ENCODE peak calls at places on chromosomes 2 and 18, in eight cellular contexts. One of them, this sample, is unnamed.
A peak's percentile ranks its signal among the peaks of the same experiment; 100 is the strongest.

GRCh38 chr2:169362346-169363026 is at the start of gene LRP2:
- DNase-seq in H1: no peak
- DNase-seq in mammary epithelial cell: peak; percentile 2
- DNase-seq in fibroblast of lung: no peak
- DNase-seq in DND-41: no peak
- DNase-seq in astrocyte: no peak
- DNase-seq in NT2/D1: no peak
- DNase-seq in neuronal stem cell: peak; percentile 50
- DNase-seq in this sample: peak; percentile 43

GRCh38 chr2:217166241-217166640 is 306.4 kb upstream of the TNP1 start:
- DNase-seq in H1: no peak
- DNase-seq in mammary epithelial cell: peak; percentile 27
- DNase-seq in fibroblast of lung: peak; percentile 57
- DNase-seq in DND-41: no peak
- DNase-seq in astrocyte: peak; percentile 46
- DNase-seq in NT2/D1: peak; percentile 42
- DNase-seq in neuronal stem cell: peak; percentile 42
- DNase-seq in this sample: no peak

GRCh38 chr2:205816268-205816667 is 134.0 kb downstream of the NRP2 start:
- DNase-seq in H1: no peak
- DNase-seq in mammary epithelial cell: no peak
- DNase-seq in fibroblast of lung: no peak
- DNase-seq in DND-41: no peak
- DNase-seq in astrocyte: no peak
- DNase-seq in NT2/D1: no peak
- DNase-seq in neuronal stem cell: no peak
- DNase-seq in this sample: no peak

GRCh38 chr2:152171733-152172132 is 3.8 kb downstream of the STAM2 start:
- DNase-seq in H1: no peak
- DNase-seq in mammary epithelial cell: peak; percentile 56
- DNase-seq in fibroblast of lung: peak; percentile 54
- DNase-seq in DND-41: no peak
- DNase-seq in astrocyte: peak; percentile 40
- DNase-seq in NT2/D1: no peak
- DNase-seq in neuronal stem cell: no peak
- DNase-seq in this sample: no peak

GRCh38 chr2:69291004-69291650 is 95.9 kb downstream of the GFPT1 start:
- DNase-seq in H1: no peak
- DNase-seq in mammary epithelial cell: no peak
- DNase-seq in fibroblast of lung: peak; percentile 89
- DNase-seq in DND-41: no peak
- DNase-seq in astrocyte: peak; percentile 86
- DNase-seq in NT2/D1: no peak
- DNase-seq in neuronal stem cell: no peak
- DNase-seq in this sample: no peak

GRCh38 chr2:68290825-68291224 is 28.9 kb downstream of the CNRIP1 start:
- DNase-seq in H1: no peak
- DNase-seq in mammary epithelial cell: no peak
- DNase-seq in fibroblast of lung: no peak
- DNase-seq in DND-41: no peak
- DNase-seq in astrocyte: no peak
- DNase-seq in NT2/D1: no peak
- DNase-seq in neuronal stem cell: no peak
- DNase-seq in this sample: no peak

GRCh38 chr2:227805578-227805977 is 8.1 kb upstream of the CCL20 start:
- DNase-seq in H1: no peak
- DNase-seq in mammary epithelial cell: no peak
- DNase-seq in fibroblast of lung: peak; percentile 30
- DNase-seq in DND-41: no peak
- DNase-seq in astrocyte: peak; percentile 14
- DNase-seq in NT2/D1: no peak
- DNase-seq in neuronal stem cell: no peak
- DNase-seq in this sample: peak; percentile 12

GRCh38 chr2:106956416-106956815 is 70.4 kb upstream of the ST6GAL2 start:
- DNase-seq in H1: no peak
- DNase-seq in mammary epithelial cell: no peak
- DNase-seq in fibroblast of lung: peak; percentile 61
- DNase-seq in DND-41: no peak
- DNase-seq in astrocyte: peak; percentile 42
- DNase-seq in NT2/D1: no peak
- DNase-seq in neuronal stem cell: no peak
- DNase-seq in this sample: no peak

GRCh38 chr18:62610509-62611394 is 87.9 kb downstream of the ZCCHC2 start:
- DNase-seq in H1: no peak
- DNase-seq in mammary epithelial cell: no peak
- DNase-seq in fibroblast of lung: no peak
- DNase-seq in DND-41: no peak
- DNase-seq in astrocyte: no peak
- DNase-seq in NT2/D1: no peak
- DNase-seq in neuronal stem cell: peak; percentile 63
- DNase-seq in this sample: no peak

GRCh38 chr2:236946871-236947270 is 138.8 kb upstream of the COPS8 start:
- DNase-seq in H1: no peak
- DNase-seq in mammary epithelial cell: no peak
- DNase-seq in fibroblast of lung: no peak
- DNase-seq in DND-41: no peak
- DNase-seq in astrocyte: peak; percentile 12
- DNase-seq in NT2/D1: no peak
- DNase-seq in neuronal stem cell: no peak
- DNase-seq in this sample: no peak

GRCh38 chr2:113965644-113966043 is 75.8 kb downstream of the ACTR3 start:
- DNase-seq in H1: no peak
- DNase-seq in mammary epithelial cell: peak; percentile 27
- DNase-seq in fibroblast of lung: peak; percentile 39
- DNase-seq in DND-41: peak; percentile 49
- DNase-seq in astrocyte: peak; percentile 23
- DNase-seq in NT2/D1: peak; percentile 54
- DNase-seq in neuronal stem cell: peak; percentile 14
- DNase-seq in this sample: no peak

GRCh38 chr18:5824370-5824984 is 70.8 kb downstream of the TMEM200C start:
- DNase-seq in H1: no peak
- DNase-seq in mammary epithelial cell: no peak
- DNase-seq in fibroblast of lung: no peak
- DNase-seq in DND-41: no peak
- DNase-seq in astrocyte: no peak
- DNase-seq in NT2/D1: no peak
- DNase-seq in neuronal stem cell: no peak
- DNase-seq in this sample: no peak

GRCh38 chr2:147275943-147276342 is 568.9 kb upstream of the ACVR2A start:
- DNase-seq in H1: peak; percentile 5
- DNase-seq in mammary epithelial cell: no peak
- DNase-seq in fibroblast of lung: no peak
- DNase-seq in DND-41: no peak
- DNase-seq in astrocyte: no peak
- DNase-seq in NT2/D1: peak; percentile 6
- DNase-seq in neuronal stem cell: no peak
- DNase-seq in this sample: no peak

GRCh38 chr2:24908316-24908937 is 11.6 kb downstream of the ADCY3 start:
- DNase-seq in H1: no peak
- DNase-seq in mammary epithelial cell: no peak
- DNase-seq in fibroblast of lung: no peak
- DNase-seq in DND-41: no peak
- DNase-seq in astrocyte: no peak
- DNase-seq in NT2/D1: no peak
- DNase-seq in neuronal stem cell: no peak
- DNase-seq in this sample: no peak

DNA sequence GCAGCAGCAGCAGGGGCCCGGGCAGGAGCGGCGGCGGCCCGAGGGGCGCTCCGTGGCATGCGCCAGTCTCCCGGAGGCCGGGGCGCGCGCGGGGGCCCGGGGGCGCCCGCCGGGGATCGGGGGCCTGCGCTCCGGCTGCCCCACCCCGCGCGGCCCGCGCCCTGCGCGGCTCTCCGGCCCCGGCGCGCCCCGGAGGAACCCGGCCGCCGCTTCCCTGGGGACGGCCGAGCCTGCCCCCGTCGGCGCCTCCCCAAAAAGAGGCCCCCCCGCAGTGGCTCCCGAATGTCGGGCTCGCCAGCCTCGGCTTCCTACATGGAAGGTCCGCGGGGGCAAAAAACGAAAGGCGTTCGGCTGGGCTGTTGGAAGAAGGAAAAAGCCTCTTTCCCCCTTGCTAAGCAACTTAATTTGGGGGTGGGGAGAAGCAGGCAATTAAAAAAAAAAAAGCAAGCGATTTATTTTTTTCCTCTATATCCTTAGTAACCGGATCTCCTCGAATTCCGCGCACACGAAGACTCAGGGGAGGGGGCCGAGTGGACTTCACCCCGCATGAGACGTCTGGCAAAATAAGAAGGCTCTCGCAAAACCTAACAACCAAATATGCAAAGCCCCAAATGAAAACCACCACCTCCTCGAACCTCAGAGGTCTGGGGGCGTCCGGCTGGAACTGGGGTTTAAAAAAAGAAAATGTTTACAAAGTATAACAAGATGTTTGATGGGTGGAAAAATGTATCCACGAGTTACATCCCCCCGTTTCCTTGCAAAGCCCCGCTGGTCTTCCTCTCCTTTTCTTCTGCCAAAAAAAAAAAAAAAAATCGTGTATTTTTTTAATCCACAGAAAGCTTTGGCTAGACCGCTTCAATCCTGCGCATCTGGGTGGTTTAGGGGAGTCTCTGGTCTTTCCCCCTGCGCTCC is at the start of gene SMAD7:
- DNase-seq in H1: no peak
- DNase-seq in mammary epithelial cell: no peak
- DNase-seq in fibroblast of lung: no peak
- DNase-seq in DND-41: no peak
- DNase-seq in astrocyte: no peak
- DNase-seq in NT2/D1: no peak
- DNase-seq in neuronal stem cell: no peak
- DNase-seq in this sample: no peak
- H3K4me1 ChIP-seq in H1: peaks cover 8% of the 10 kb centered on the region
- H3K4me1 ChIP-seq in mammary epithelial cell: peaks cover 47% of the 10 kb centered on the region
- H3K4me1 ChIP-seq in fibroblast of lung: peaks cover 17% of the 10 kb centered on the region
- H3K4me1 ChIP-seq in DND-41: peaks cover 59% of the 10 kb centered on the region
- H3K4me1 ChIP-seq in astrocyte: peaks cover 38% of the 10 kb centered on the region
- H3K4me1 ChIP-seq in NT2/D1: no peaks in the 10 kb centered on the region
- H3K4me1 ChIP-seq in neuronal stem cell: peaks cover 21% of the 10 kb centered on the region
- H3K4me1 ChIP-seq in this sample: peaks cover 32% of the 10 kb centered on the region

DNA sequence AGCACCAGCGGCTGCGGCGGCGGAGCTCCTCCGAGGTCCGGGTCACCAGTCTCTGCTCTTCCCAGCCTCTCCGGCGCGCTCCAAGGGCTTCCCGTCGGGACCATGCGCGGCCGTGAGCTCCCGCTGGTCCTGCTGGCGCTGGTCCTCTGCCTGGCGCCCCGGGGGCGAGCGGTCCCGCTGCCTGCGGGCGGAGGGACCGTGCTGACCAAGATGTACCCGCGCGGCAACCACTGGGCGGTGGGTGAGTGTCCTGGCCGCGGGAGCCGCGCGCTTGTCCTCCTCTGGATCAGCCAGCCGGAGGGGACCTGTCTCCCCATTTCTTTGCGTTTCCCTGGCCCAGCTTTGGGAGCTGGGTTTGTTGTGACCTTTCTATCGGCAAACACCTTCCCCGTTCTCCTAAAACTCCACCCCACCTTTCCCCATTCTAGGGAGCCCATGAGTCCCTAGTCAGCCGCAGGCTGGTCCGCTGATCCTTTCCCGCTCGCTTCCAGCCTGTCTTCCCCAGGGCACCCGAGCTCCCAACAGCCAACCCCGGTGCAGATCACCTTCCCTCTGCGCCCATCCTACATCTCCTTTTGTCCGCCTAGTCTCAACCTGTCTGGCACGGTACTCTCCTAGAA is 316 bp downstream of the GRP start:
- DNase-seq in H1: no peak
- DNase-seq in mammary epithelial cell: no peak
- DNase-seq in fibroblast of lung: no peak
- DNase-seq in DND-41: no peak
- DNase-seq in astrocyte: no peak
- DNase-seq in NT2/D1: no peak
- DNase-seq in neuronal stem cell: no peak
- DNase-seq in this sample: no peak
- H3K4me3 ChIP-seq in H1: peak overlapping the region; percentile 57
- H3K4me3 ChIP-seq in mammary epithelial cell: no peak overlapping the region
- H3K4me3 ChIP-seq in fibroblast of lung: no peak overlapping the region
- H3K4me3 ChIP-seq in DND-41: no peak overlapping the region
- H3K4me3 ChIP-seq in astrocyte: no peak overlapping the region
- H3K4me3 ChIP-seq in NT2/D1: peak overlapping the region; percentile 46
- H3K4me3 ChIP-seq in neuronal stem cell: no peak overlapping the region
- H3K4me3 ChIP-seq in this sample: no peak overlapping the region

GRCh38 chr2:239806276-239806675 is 218.9 kb downstream of the NDUFA10 start:
- DNase-seq in H1: no peak
- DNase-seq in mammary epithelial cell: no peak
- DNase-seq in fibroblast of lung: no peak
- DNase-seq in DND-41: peak; percentile 4
- DNase-seq in astrocyte: no peak
- DNase-seq in NT2/D1: no peak
- DNase-seq in neuronal stem cell: no peak
- DNase-seq in this sample: no peak

GRCh38 chr2:239806758-239807434 is 218.2 kb downstream of the NDUFA10 start:
- DNase-seq in H1: no peak
- DNase-seq in mammary epithelial cell: no peak
- DNase-seq in fibroblast of lung: no peak
- DNase-seq in DND-41: no peak
- DNase-seq in astrocyte: no peak
- DNase-seq in NT2/D1: no peak
- DNase-seq in neuronal stem cell: no peak
- DNase-seq in this sample: no peak

GRCh38 chr2:239805414-239805813 is 219.7 kb downstream of the NDUFA10 start:
- DNase-seq in H1: no peak
- DNase-seq in mammary epithelial cell: no peak
- DNase-seq in fibroblast of lung: no peak
- DNase-seq in DND-41: no peak
- DNase-seq in astrocyte: no peak
- DNase-seq in NT2/D1: no peak
- DNase-seq in neuronal stem cell: no peak
- DNase-seq in this sample: no peak

GRCh38 chr2:239809391-239809790 is 215.8 kb downstream of the NDUFA10 start:
- DNase-seq in H1: no peak
- DNase-seq in mammary epithelial cell: no peak
- DNase-seq in fibroblast of lung: no peak
- DNase-seq in DND-41: no peak
- DNase-seq in astrocyte: no peak
- DNase-seq in NT2/D1: no peak
- DNase-seq in neuronal stem cell: no peak
- DNase-seq in this sample: no peak

GRCh38 chr2:239807568-239807967 is 217.6 kb downstream of the NDUFA10 start:
- DNase-seq in H1: no peak
- DNase-seq in mammary epithelial cell: no peak
- DNase-seq in fibroblast of lung: no peak
- DNase-seq in DND-41: no peak
- DNase-seq in astrocyte: no peak
- DNase-seq in NT2/D1: no peak
- DNase-seq in neuronal stem cell: no peak
- DNase-seq in this sample: no peak
- H3K4me1 ChIP-seq in H1: no peaks in the 10 kb centered on the region
- H3K4me1 ChIP-seq in mammary epithelial cell: no peaks in the 10 kb centered on the region
- H3K4me1 ChIP-seq in fibroblast of lung: no peaks in the 10 kb centered on the region
- H3K4me1 ChIP-seq in DND-41: no peaks in the 10 kb centered on the region
- H3K4me1 ChIP-seq in astrocyte: no peaks in the 10 kb centered on the region
- H3K4me1 ChIP-seq in NT2/D1: no peaks in the 10 kb centered on the region
- H3K4me1 ChIP-seq in neuronal stem cell: peaks cover 21% of the 10 kb centered on the region
- H3K4me1 ChIP-seq in this sample: no peaks in the 10 kb centered on the region

DNA sequence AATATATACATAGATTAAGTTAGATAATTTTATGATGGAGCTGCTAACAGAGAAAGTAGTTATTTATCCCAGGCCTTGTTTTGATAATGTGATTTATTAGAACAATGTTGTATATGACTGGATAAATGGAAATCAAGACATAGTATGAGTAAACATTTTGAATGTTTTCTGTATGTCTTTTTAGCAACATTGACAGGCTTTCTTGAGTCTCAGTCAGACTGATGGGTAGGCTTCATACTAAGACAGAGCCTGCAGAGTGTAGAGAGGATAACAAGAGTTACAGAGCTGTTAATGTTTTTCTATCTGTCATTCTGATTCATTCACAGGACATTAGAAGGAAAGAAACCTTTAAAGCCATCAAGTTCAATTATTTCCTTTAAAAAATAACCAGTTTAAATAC is 478.5 kb downstream of the LRP1B start:
- DNase-seq in H1: no peak
- DNase-seq in mammary epithelial cell: no peak
- DNase-seq in fibroblast of lung: no peak
- DNase-seq in DND-41: no peak
- DNase-seq in astrocyte: no peak
- DNase-seq in NT2/D1: no peak
- DNase-seq in neuronal stem cell: no peak
- DNase-seq in this sample: no peak
- H3K4me3 ChIP-seq in H1: no peak overlapping the region
- H3K4me3 ChIP-seq in mammary epithelial cell: no peak overlapping the region
- H3K4me3 ChIP-seq in fibroblast of lung: no peak overlapping the region
- H3K4me3 ChIP-seq in DND-41: no peak overlapping the region
- H3K4me3 ChIP-seq in astrocyte: no peak overlapping the region
- H3K4me3 ChIP-seq in NT2/D1: no peak overlapping the region
- H3K4me3 ChIP-seq in neuronal stem cell: no peak overlapping the region
- H3K4me3 ChIP-seq in this sample: no peak overlapping the region